ENCODE peak calls at places on chromosomes 11 and 22, in four cellular contexts. One of them, this sample, is unnamed.

GRCh38 chr11:1655168-1656060 is 25.8 kb downstream of the KRTAP5-5 start:
- DNase-seq in fibroblast of lung: no peak
- DNase-seq in gastrocnemius medialis: no peak
- DNase-seq in PC-9: no peak
- DNase-seq in this sample: no peak

GRCh38 chr11:10899542-10899830 is 41.6 kb upstream of the ZBED5 start:
- DNase-seq in fibroblast of lung: peak; percentile 100
- DNase-seq in PC-9: peak; percentile 37
- DNase-seq in gastrocnemius medialis: peak; percentile 17
- DNase-seq in this sample: no peak

GRCh38 chr11:121703166-121703565 is 250.4 kb upstream of the SORL1-AS1 start:
- DNase-seq in PC-9: no peak
- DNase-seq in gastrocnemius medialis: no peak
- DNase-seq in fibroblast of lung: peak; percentile 30
- DNase-seq in this sample: no peak

GRCh38 chr22:36325163-36326031 is 62.4 kb downstream of the MYH9 start:
- DNase-seq in PC-9: no peak
- DNase-seq in gastrocnemius medialis: no peak
- DNase-seq in fibroblast of lung: peak; percentile 97
- DNase-seq in this sample: no peak

GRCh38 chr22:37334859-37335818 is 52.8 kb downstream of the CYTH4 start:
- DNase-seq in fibroblast of lung: no peak
- DNase-seq in gastrocnemius medialis: no peak
- DNase-seq in PC-9: no peak
- DNase-seq in this sample: no peak

GRCh38 chr11:79237676-79238075 is 203.2 kb downstream of the TENM4 start:
- DNase-seq in fibroblast of lung: peak; percentile 82
- DNase-seq in gastrocnemius medialis: no peak
- DNase-seq in PC-9: no peak
- DNase-seq in this sample: no peak

GRCh38 chr11:130181295-130182272 is 22.0 kb downstream of the ST14 start:
- DNase-seq in PC-9: peak; percentile 89
- DNase-seq in gastrocnemius medialis: no peak
- DNase-seq in fibroblast of lung: peak; percentile 74
- DNase-seq in this sample: no peak

GRCh38 chr11:46367244-46367915 is 14.1 kb upstream of the MDK start:
- DNase-seq in fibroblast of lung: peak; percentile 61
- DNase-seq in PC-9: no peak
- DNase-seq in gastrocnemius medialis: no peak
- DNase-seq in this sample: peak; percentile 65

GRCh38 chr11:114209904-114210303 is 86.3 kb upstream of the NNMT start:
- DNase-seq in PC-9: no peak
- DNase-seq in fibroblast of lung: no peak
- DNase-seq in gastrocnemius medialis: no peak
- DNase-seq in this sample: no peak

GRCh38 chr11:6129634-6130033 is 22.1 kb downstream of the OR56B4 start:
- DNase-seq in PC-9: no peak
- DNase-seq in fibroblast of lung: no peak
- DNase-seq in gastrocnemius medialis: no peak
- DNase-seq in this sample: no peak

GRCh38 chr11:69630009-69630870 is 10.7 kb upstream of the CCND1 start:
- DNase-seq in fibroblast of lung: no peak
- DNase-seq in PC-9: peak; percentile 35
- DNase-seq in gastrocnemius medialis: no peak
- DNase-seq in this sample: no peak

GRCh38 chr22:28217277-28217676 is 298.2 kb upstream of the PITPNB start:
- DNase-seq in fibroblast of lung: no peak
- DNase-seq in gastrocnemius medialis: no peak
- DNase-seq in PC-9: no peak
- DNase-seq in this sample: no peak

GRCh38 chr11:6219359-6219758 is 14.0 kb downstream of the C11orf42 start:
- DNase-seq in gastrocnemius medialis: no peak
- DNase-seq in PC-9: no peak
- DNase-seq in fibroblast of lung: peak; percentile 87
- DNase-seq in this sample: no peak

GRCh38 chr11:66268953-66269906 is 791 bp downstream of the RAB1B start:
- DNase-seq in fibroblast of lung: peak; percentile 25
- DNase-seq in gastrocnemius medialis: no peak
- DNase-seq in PC-9: no peak
- DNase-seq in this sample: no peak
- TF ChIP-seq CTCF in fibroblast of lung: peak; percentile 24
- TF ChIP-seq CTCF in gastrocnemius medialis: no peak
- TF ChIP-seq CTCF in PC-9: peak; percentile 56
- TF ChIP-seq CTCF in this sample: no peak

DNA sequence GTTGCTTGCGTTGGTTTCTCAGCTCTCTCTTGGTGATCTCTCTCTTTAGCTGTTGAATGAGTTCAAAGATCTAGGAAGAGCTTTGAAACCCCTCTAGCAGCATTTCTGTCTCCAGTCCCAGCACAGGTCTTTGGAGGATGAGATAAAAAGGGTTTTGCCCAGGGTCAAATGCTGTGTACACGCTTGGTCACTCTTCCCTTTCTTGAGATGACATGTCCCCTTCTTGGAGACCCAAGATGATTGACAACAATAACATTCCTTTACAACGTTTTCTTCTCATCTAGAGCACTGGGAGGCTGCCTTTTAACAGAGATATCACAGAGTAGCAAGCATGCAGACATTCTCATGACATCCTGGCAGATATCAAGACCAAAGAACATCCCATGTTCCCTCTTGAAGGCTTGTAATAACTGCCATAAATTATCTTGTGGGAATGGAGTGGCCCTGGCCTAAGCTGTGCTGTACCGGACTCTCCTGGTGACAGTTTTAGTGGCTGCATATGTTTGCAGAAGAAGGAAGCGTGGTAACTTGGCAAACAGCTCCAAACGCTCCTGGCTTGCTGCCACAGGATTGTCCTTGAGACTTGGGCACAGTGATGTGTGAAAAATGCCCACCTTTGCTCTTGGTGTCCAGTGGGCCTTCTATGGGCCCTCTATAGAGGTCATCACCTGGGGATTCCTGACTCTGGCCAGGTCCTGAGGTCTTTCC is 107.8 kb downstream of the PTPRJ start:
- DNase-seq in PC-9: no peak
- DNase-seq in gastrocnemius medialis: no peak
- DNase-seq in fibroblast of lung: no peak
- DNase-seq in this sample: no peak
- H3K27ac ChIP-seq in PC-9: peak overlapping the region; percentile 1
- H3K27ac ChIP-seq in gastrocnemius medialis: peak overlapping the region; percentile 38
- H3K27ac ChIP-seq in fibroblast of lung: no peak overlapping the region
- H3K27ac ChIP-seq in this sample: no peak overlapping the region

GRCh38 chr11:57310630-57311086 is 14.1 kb downstream of the TNKS1BP1 start:
- DNase-seq in PC-9: no peak
- DNase-seq in gastrocnemius medialis: peak; percentile 57
- DNase-seq in fibroblast of lung: peak; percentile 74
- DNase-seq in this sample: no peak
- H3K9me3 ChIP-seq in PC-9: no peaks in the 10 kb centered on the region
- H3K9me3 ChIP-seq in gastrocnemius medialis: no peaks in the 10 kb centered on the region
- H3K9me3 ChIP-seq in fibroblast of lung: no peaks in the 10 kb centered on the region
- H3K9me3 ChIP-seq in this sample: no peaks in the 10 kb centered on the region

GRCh38 chr11:102610198-102610597 is 14.9 kb downstream of the MMP20 start:
- DNase-seq in fibroblast of lung: no peak
- DNase-seq in gastrocnemius medialis: no peak
- DNase-seq in PC-9: no peak
- DNase-seq in this sample: no peak

GRCh38 chr11:102608699-102609098 is 16.4 kb downstream of the MMP20 start:
- DNase-seq in fibroblast of lung: no peak
- DNase-seq in PC-9: no peak
- DNase-seq in gastrocnemius medialis: no peak
- DNase-seq in this sample: no peak

GRCh38 chr11:102614485-102614884 is 10.6 kb downstream of the MMP20 start:
- DNase-seq in PC-9: no peak
- DNase-seq in fibroblast of lung: no peak
- DNase-seq in gastrocnemius medialis: no peak
- DNase-seq in this sample: no peak

GRCh38 chr11:102613455-102613854 is 11.7 kb downstream of the MMP20 start:
- DNase-seq in PC-9: no peak
- DNase-seq in fibroblast of lung: no peak
- DNase-seq in gastrocnemius medialis: no peak
- DNase-seq in this sample: no peak

DNA sequence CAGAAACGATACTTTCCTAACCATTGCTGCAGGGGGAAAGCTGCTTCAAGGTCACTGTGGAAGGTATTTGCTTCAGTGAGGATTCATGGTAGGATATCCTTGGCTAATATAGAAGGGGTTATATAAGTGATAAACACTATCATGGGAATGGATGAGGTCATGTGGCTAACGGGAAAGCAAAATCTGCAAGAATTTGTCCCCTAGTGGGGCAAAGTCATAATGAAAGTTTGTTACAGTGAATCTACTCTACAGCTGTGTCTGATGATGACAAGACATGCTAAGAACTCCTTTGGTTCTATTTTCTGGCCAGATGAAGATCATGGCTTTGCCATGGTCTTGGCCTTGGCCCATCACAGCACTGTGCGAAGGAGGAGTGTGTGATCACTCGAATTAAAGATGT is 13.8 kb downstream of the MMP20 start:
- DNase-seq in gastrocnemius medialis: no peak
- DNase-seq in PC-9: no peak
- DNase-seq in fibroblast of lung: no peak
- DNase-seq in this sample: no peak
- TF ChIP-seq CTCF in gastrocnemius medialis: no peak
- TF ChIP-seq CTCF in PC-9: no peak
- TF ChIP-seq CTCF in fibroblast of lung: no peak
- TF ChIP-seq CTCF in this sample: no peak